ENCODE peak calls at places on chromosome 1, in four cellular contexts. S is heart right ventricle, Q is ovary, E is fibroblast of lung. A is an unnamed sample. For H3K4me1, the result is how much of the 10 kb centered on the place peaks cover.

GRCh38 chr1:32546611-32547010 is 7.4 kb downstream of the ZBTB8A start:
- DNase-seq in S (no peak), Q (no peak), E (no peak), A (no peak)

GRCh38 chr1:67832737-67833594 is at the start of gene GNG12:
- DNase-seq in S (peak), Q (peak), E (peak), A (peak)

GRCh38 chr1:51516639-51517158 is 2.4 kb downstream of the EPS15 start:
- DNase-seq in S (no peak), Q (no peak), E (peak), A (no peak)

GRCh38 chr1:174680101-174680500 is 232.3 kb downstream of the GPR52 start:
- DNase-seq in S (no peak), Q (no peak), E (no peak), A (no peak)

GRCh38 chr1:215458084-215458483 is 109.0 kb upstream of the KCTD3 start:
- DNase-seq in S (no peak), Q (no peak), E (peak), A (no peak)

GRCh38 chr1:150018165-150018564 is 7.6 kb upstream of the OTUD7B start:
- DNase-seq in S (no peak), Q (no peak), E (no peak), A (no peak)

GRCh38 chr1:231039161-231040018 is 664 bp downstream of the FAM89A start:
- DNase-seq in S (peak), Q (peak), E (peak), A (peak)

GRCh38 chr1:51240096-51240495 is 4.0 kb downstream of the RNF11 start:
- DNase-seq in S (no peak), Q (no peak), E (no peak), A (no peak)

GRCh38 chr1:53080041-53080440 is 18.0 kb downstream of the PODN start:
- DNase-seq in S (peak), Q (no peak), E (no peak), A (no peak)

GRCh38 chr1:119364640-119365039 is 3.9 kb upstream of the HAO2 start:
- DNase-seq in S (no peak), Q (no peak), E (peak), A (no peak)

GRCh38 chr1:98662354-98662665 is 789 bp downstream of the SNX7 start:
- DNase-seq in S (no peak), Q (no peak), E (peak), A (peak)

GRCh38 chr1:20250346-20250989 is 40.2 kb upstream of the VWA5B1 start:
- DNase-seq in S (no peak), Q (no peak), E (no peak), A (peak)

GRCh38 chr1:235502601-235503332 is 1.5 kb downstream of the B3GALNT2 start:
- DNase-seq in S (no peak), Q (no peak), E (peak), A (no peak)

GRCh38 chr1:207822602-207823451 is 71.0 kb downstream of the CD46 start:
- DNase-seq in S (peak), Q (peak), E (no peak), A (peak)

GRCh38 chr1:63124666-63125191 is 197.6 kb upstream of the FOXD3 start:
- DNase-seq in S (no peak), Q (no peak), E (peak), A (no peak)

GRCh38 chr1:65027699-65028358 is 61.5 kb upstream of the JAK1 start:
- DNase-seq in S (peak), Q (peak), E (peak), A (peak)

GRCh38 chr1:6959491-6959890 is 174.2 kb downstream of the CAMTA1 start:
- DNase-seq in S (no peak), Q (no peak), E (no peak), A (no peak)

GRCh38 chr1:206508956-206509355 is 1.6 kb downstream of the RASSF5 start:
- DNase-seq in S (no peak), Q (no peak), E (peak), A (no peak)

GRCh38 chr1:81840805-81841204 is 40.1 kb downstream of the ADGRL2 start:
- DNase-seq in S (no peak), Q (no peak), E (no peak), A (no peak)

GRCh38 chr1:183600136-183600535 is 9.9 kb upstream of the NCF2 start:
- DNase-seq in S (no peak), Q (peak), E (peak), A (no peak)

GRCh38 chr1:66333463-66334232 is 200.3 kb upstream of the SGIP1 start:
- DNase-seq in S (peak), Q (no peak), E (no peak), A (peak)

GRCh38 chr1:15139654-15140350 is 13.7 kb upstream of the TMEM51 start:
- DNase-seq in S (peak), Q (no peak), E (peak), A (no peak)

GRCh38 chr1:25503551-25504426 is 39.6 kb upstream of the LDLRAP1 start:
- DNase-seq in S (peak), Q (no peak), E (peak), A (peak)

GRCh38 chr1:89754518-89754917 is 66.3 kb upstream of the LRRC8D start:
- DNase-seq in S (no peak), Q (no peak), E (no peak), A (no peak)

GRCh38 chr1:244605835-244606234 is 47.1 kb upstream of the DESI2 start:
- DNase-seq in S (no peak), Q (no peak), E (no peak), A (no peak)

GRCh38 chr1:44421374-44422028 is 16.4 kb downstream of the RNF220 start:
- DNase-seq in S (no peak), Q (no peak), E (no peak), A (no peak)

GRCh38 chr1:47393141-47393540 is 22.9 kb upstream of the FOXE3 start:
- DNase-seq in S (no peak), Q (no peak), E (peak), A (no peak)

GRCh38 chr1:117735045-117735992 is 129.5 kb downstream of the TENT5C start:
- DNase-seq in S (no peak), Q (peak), E (peak), A (peak)

GRCh38 chr1:113875714-113876113 is 4.2 kb upstream of the PTPN22 start:
- DNase-seq in S (no peak), Q (no peak), E (peak), A (no peak)

GRCh38 chr1:6034750-6035096 is 11.0 kb upstream of the KCNAB2 start:
- DNase-seq in S (no peak), Q (no peak), E (no peak), A (no peak)

GRCh38 chr1:210467440-210468040 is 138.8 kb downstream of the HHAT start:
- DNase-seq in S (no peak), Q (no peak), E (peak), A (no peak)

GRCh38 chr1:19484793-19485361 is 462 bp downstream of the CAPZB start:
- DNase-seq in S (no peak), Q (no peak), E (no peak), A (no peak)

GRCh38 chr1:22830747-22831340 is 120.2 kb downstream of the EPHB2 start:
- DNase-seq in S (no peak), Q (no peak), E (no peak), A (no peak)

GRCh38 chr1:223670458-223671159 is 5.1 kb upstream of the CAPN8 start:
- DNase-seq in S (no peak), Q (no peak), E (peak), A (peak)

GRCh38 chr1:202802998-202803932 is 5.0 kb downstream of the KDM5B start:
- DNase-seq in S (no peak), Q (no peak), E (peak), A (no peak)

GRCh38 chr1:204268101-204268500 is 54.3 kb upstream of the GOLT1A start:
- DNase-seq in S (no peak), Q (no peak), E (no peak), A (no peak)
- H3K4me1 ChIP-seq in S (under half), Q (under half), E (under half), A (under half)

GRCh38 chr1:226709942-226710341 is 29.1 kb downstream of the ITPKB start:
- DNase-seq in S (no peak), Q (no peak), E (no peak), A (no peak)

GRCh38 chr1:226710501-226710900 is 28.6 kb downstream of the ITPKB start:
- DNase-seq in S (no peak), Q (no peak), E (no peak), A (peak)

GRCh38 chr1:226708967-226709396 is 30.1 kb downstream of the ITPKB start:
- DNase-seq in S (no peak), Q (no peak), E (no peak), A (no peak)

GRCh38 chr1:226706664-226707063 is 32.4 kb downstream of the ITPKB start:
- DNase-seq in S (no peak), Q (no peak), E (no peak), A (no peak)

DNA sequence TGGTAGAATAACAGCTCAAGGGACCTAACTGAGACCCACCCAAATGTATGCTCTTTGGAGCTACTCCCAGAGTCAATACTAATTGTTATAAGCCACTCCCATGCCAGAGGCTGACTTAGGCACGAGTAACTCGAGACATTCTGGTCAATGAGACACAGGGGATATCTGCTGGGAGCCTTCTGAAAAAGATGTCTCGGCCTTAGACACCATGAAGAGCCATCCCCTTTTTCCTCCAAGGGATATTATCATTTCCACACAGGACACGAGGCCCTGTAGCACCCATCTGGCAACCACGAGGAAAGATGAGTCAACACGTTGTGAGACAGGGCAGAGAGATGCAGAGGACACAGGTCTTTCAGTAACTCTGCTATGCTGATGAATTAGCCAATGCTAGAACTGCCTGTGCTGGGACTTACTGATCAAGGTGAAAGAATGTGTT is 30.7 kb downstream of the ITPKB start:
- DNase-seq in S (no peak), Q (peak), E (peak), A (no peak)
- H3K4me1 ChIP-seq in S (half or more), Q (under half), E (under half), A (under half)

GRCh38 chr1:228863776-228864175 is 128.5 kb downstream of the RHOU start:
- DNase-seq in S (no peak), Q (no peak), E (no peak), A (peak)
- H3K4me1 ChIP-seq in S (under half), Q (under half), E (under half), A (under half)

GRCh38 chr1:54461731-54462596 is 55.8 kb upstream of the SSBP3 start:
- DNase-seq in S (no peak), Q (no peak), E (no peak), A (no peak)
- H3K4me1 ChIP-seq in S (under half), Q (under half), E (under half), A (under half)

DNA sequence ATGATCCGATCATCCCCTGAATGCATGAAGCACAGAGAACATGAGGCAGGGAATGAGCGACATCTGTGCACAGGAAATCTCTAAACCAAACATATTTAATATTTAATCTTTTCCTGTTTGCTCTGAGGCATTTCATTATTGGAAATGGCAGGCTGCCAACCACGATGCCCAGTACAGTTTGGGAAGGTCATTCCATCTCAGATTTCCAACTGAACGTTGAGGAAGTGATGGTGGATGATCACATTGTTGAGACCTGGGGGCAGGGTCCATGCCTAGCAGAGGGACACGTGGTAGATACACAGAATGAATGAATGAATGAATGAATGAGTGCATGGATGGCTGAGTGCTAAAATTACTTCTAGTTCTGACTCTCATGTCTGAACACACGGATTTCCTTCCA is 15.9 kb upstream of the FASLG start:
- DNase-seq in S (no peak), Q (no peak), E (no peak), A (no peak)
- H3K4me1 ChIP-seq in S (under half), Q (under half), E (under half), A (under half)

GRCh38 chr1:8425150-8425780 is 107.4 kb downstream of the SLC45A1 start:
- DNase-seq in S (no peak), Q (no peak), E (no peak), A (no peak)

GRCh38 chr1:8423702-8424538 is 106.0 kb downstream of the SLC45A1 start:
- DNase-seq in S (peak), Q (peak), E (peak), A (peak)

GRCh38 chr1:8425781-8426161 is 107.9 kb downstream of the SLC45A1 start:
- DNase-seq in S (no peak), Q (no peak), E (no peak), A (no peak)

GRCh38 chr1:8423134-8423701 is 105.3 kb downstream of the SLC45A1 start:
- DNase-seq in S (peak), Q (peak), E (no peak), A (no peak)

GRCh38 chr1:8424539-8425116 is 106.7 kb downstream of the SLC45A1 start:
- DNase-seq in S (peak), Q (peak), E (no peak), A (peak)
- H3K4me1 ChIP-seq in S (half or more), Q (under half), E (under half), A (under half)